ENCODE peak calls at places on chromosomes 13 and 19, in eight cellular contexts. V is GM23248, D is mesendoderm, N is PC-3, J is IMR-90, K is Karpas-422, U is SK-N-SH, Y is NT2/D1. I is an unnamed sample.

GRCh38 chr19:47381121-47381520 is 32.0 kb downstream of the DHX34 start:
- DNase-seq in Y (no peak), U (no peak), K (peak; percentile 19), N (no peak), V (no peak), J (no peak), D (no peak), I (no peak)

GRCh38 chr19:58477130-58477529 is 978 bp downstream of the ZNF446 start:
- DNase-seq in K (no peak), U (no peak), Y (no peak), N (no peak), V (no peak), J (no peak), D (no peak), I (no peak)

GRCh38 chr13:80618777-80619176 is 277.9 kb upstream of the SPRY2 start:
- DNase-seq in K (no peak), V (no peak), Y (no peak), D (no peak), N (no peak), U (no peak), J (no peak), I (no peak)

GRCh38 chr19:46489445-46490272 is 6.0 kb downstream of the PNMA8B start:
- DNase-seq in D (peak; percentile 80), U (peak; percentile 37), N (no peak), Y (no peak), V (peak; percentile 78), J (peak; percentile 62), K (no peak), I (no peak)

GRCh38 chr19:34676697-34677385 is at the start of gene SCGB2B2:
- DNase-seq in K (no peak), V (no peak), U (peak; percentile 82), Y (peak; percentile 35), J (no peak), N (peak; percentile 38), D (no peak), I (no peak)

GRCh38 chr13:112605531-112605990 is 17.6 kb upstream of the TUBGCP3 start:
- DNase-seq in Y (no peak), V (peak; percentile 56), D (peak; percentile 53), N (no peak), K (no peak), J (no peak), U (no peak), I (no peak)

GRCh38 chr13:24217601-24218281 is 57.2 kb downstream of the SPATA13 start:
- DNase-seq in K (no peak), N (peak; percentile 59), U (no peak), J (no peak), V (peak; percentile 28), Y (no peak), D (peak; percentile 46), I (no peak)

GRCh38 chr13:87696458-87696857 is 25.3 kb downstream of the SLITRK5 start:
- DNase-seq in U (no peak), J (no peak), Y (no peak), K (no peak), N (no peak), D (no peak), V (no peak), I (no peak)

GRCh38 chr19:28372800-28373199 is 840.2 kb downstream of the UQCRFS1 start:
- DNase-seq in Y (no peak), D (no peak), V (no peak), N (no peak), K (no peak), J (no peak), U (no peak), I (no peak)

GRCh38 chr13:24092108-24092507 is 68.4 kb upstream of the SPATA13 start:
- DNase-seq in V (no peak), J (no peak), N (no peak), Y (no peak), U (no peak), D (no peak), K (no peak), I (no peak)

GRCh38 chr13:21531475-21531874 is 72.4 kb upstream of the ZDHHC20 start:
- DNase-seq in V (no peak), U (no peak), D (no peak), N (no peak), K (no peak), Y (no peak), J (no peak), I (no peak)

GRCh38 chr19:7348587-7349230 is at the start of gene ARHGEF18:
- DNase-seq in U (no peak), D (no peak), V (no peak), Y (no peak), J (no peak), K (peak; percentile 66), N (no peak), I (no peak)

GRCh38 chr13:37534181-37534580 is 64.4 kb downstream of the POSTN start:
- DNase-seq in D (no peak), V (peak; percentile 86), U (no peak), J (peak; percentile 95), K (no peak), N (peak; percentile 37), Y (no peak), I (peak; percentile 24)

GRCh38 chr13:107964356-107964755 is 251.0 kb downstream of the LIG4 start:
- DNase-seq in D (no peak), K (no peak), N (no peak), Y (no peak), U (no peak), V (no peak), J (no peak), I (no peak)

GRCh38 chr19:44677019-44677809 is 5.9 kb downstream of the CEACAM19 start:
- DNase-seq in Y (peak; percentile 30), D (peak; percentile 86), U (peak; percentile 53), V (peak; percentile 67), J (peak; percentile 70), K (peak; percentile 61), N (peak; percentile 55), I (peak; percentile 55)

GRCh38 chr19:30386551-30387143 is 14.5 kb downstream of the ZNF536 start:
- DNase-seq in U (peak; percentile 58), J (no peak), N (no peak), Y (no peak), K (no peak), D (no peak), V (no peak), I (no peak)

GRCh38 chr19:14473915-14474578 is 1.1 kb downstream of the PTGER1 start:
- DNase-seq in U (peak; percentile 32), N (peak; percentile 21), Y (no peak), J (no peak), D (no peak), K (no peak), V (peak; percentile 48), I (no peak)

DNA sequence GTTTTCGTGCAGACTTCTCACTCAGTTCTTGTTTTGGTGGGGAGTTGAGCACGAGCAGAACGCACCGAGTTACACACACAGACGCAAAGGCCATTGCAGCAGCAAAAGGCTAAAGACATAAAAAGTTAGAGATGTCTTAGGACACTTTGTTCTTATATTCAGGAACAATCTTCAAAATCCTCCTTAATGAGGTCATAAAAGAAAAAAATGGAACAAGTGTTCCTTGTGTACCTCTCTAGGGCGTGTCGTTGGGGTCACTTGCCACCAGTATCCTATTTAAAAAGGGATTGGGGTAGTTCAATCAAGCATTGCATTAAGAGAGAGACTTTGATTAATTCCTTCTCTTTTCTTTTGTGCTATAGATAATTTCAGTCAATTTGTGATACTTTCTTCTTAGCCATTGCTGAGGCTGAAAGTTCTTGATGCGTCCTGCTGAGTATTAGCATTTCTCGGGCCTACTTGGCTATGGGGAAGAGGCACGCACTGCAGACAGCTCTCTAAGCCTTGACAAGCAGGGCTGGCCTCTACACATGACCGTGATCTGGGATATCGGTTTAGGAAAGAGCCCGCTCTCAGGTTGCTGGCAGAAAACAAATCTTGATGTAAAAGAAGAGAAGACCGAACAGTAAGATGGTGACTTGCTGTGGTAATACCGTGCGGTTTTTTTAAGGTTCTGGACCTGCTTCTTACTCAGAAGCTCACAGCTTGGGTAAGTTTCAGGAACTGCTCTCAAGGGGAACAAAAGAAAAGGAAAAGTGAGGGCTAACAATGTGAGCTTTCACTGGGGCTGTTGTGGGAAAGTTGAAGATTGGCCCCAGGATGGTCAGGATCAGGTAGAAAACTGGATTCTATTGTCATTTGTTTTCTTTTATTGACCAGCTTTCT is 223.6 kb downstream of the TM9SF2 start:
- DNase-seq in K (no peak), J (no peak), V (no peak), D (no peak), U (no peak), N (no peak), Y (no peak), I (no peak)
- H3K4me3 ChIP-seq in K (no peak overlapping the region), J (no peak overlapping the region), V (no peak overlapping the region), D (no peak overlapping the region), U (no peak overlapping the region), N (no peak overlapping the region), Y (no peak overlapping the region), I (no peak overlapping the region)

DNA sequence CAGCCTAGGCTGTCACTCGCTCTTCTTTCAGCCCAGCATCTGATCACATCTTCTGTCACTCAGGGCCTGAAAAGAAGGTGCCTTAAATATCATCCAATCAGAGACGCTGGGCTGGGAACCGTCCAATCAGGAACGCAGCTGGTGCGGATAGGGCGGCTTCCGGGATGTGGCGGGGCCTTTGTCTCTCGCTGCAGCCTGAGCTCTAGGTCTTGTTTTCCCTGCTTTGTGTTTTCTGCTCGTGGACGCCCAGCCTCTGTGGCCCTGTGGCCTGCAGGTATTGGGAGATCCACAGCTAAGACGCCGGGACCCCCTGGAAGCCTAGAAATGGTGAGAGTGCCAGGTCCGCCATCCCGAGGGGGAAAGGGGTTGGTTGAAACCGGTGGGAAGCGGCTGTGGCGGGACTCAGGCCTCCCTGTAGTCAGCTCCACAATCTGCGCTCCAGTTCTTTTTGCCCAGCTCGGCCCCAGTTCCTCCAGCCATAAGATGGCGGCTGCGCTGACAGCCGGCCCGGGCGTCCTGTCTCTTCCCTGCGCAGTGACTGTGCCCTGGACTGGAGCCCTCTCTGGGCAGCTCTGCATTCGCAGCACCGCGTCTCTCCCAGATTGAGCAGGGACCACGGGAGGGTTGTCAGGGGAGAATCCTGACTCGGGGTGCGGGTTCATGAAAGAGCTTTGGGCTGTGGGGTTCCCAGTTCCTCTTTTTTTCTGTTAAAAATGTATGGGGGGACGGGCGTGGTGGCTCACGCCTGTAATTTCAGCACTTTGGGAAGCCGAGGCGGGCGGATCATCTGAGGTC is at the start of gene ZNF85:
- DNase-seq in U (peak; percentile 80), D (peak; percentile 98), Y (peak; percentile 95), K (peak; percentile 99), V (peak; percentile 93), N (peak; percentile 90), J (peak; percentile 88), I (peak; percentile 90)
- H3K9ac ChIP-seq in U (peak within 1 kb of the TSS; percentile 82), D (peak within 1 kb of the TSS; percentile 94), Y (peak within 1 kb of the TSS; percentile 93), K (peak within 1 kb of the TSS; percentile 93), V (peak within 1 kb of the TSS; percentile 97), N (peak within 1 kb of the TSS; percentile 86), J (peak within 1 kb of the TSS; percentile 75), I (peak within 1 kb of the TSS; percentile 65)

GRCh38 chr19:5299137-5299536 is 41.5 kb downstream of the PTPRS start:
- DNase-seq in Y (no peak), N (no peak), K (no peak), D (no peak), J (no peak), U (no peak), V (no peak), I (no peak)
- H3K4me1 ChIP-seq in Y (peaks cover 17% of the 10 kb centered on the region), N (peaks cover 9% of the 10 kb centered on the region), K (no peaks in the 10 kb centered on the region), D (no peaks in the 10 kb centered on the region), J (peaks cover 2% of the 10 kb centered on the region), U (no peaks in the 10 kb centered on the region), V (no peaks in the 10 kb centered on the region), I (peaks cover 10% of the 10 kb centered on the region)

DNA sequence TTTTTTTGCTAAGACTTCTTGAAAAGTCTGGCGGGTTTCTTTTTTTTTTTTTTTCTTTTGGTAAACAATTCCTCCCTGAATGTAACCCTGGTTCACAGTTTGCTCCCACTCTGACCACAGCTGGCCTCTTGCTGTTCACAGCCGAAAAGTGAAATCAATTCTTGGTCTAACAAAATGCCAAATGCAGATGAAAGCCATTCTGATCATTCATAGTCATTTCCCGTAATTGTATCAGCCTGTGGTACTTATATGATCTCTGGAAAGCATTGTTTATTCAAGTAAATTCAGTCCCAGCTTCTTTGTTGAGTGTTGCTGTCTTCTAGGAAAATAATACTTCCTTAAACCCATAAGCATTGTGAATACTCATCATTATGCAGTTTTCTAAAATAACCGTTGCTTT is 87.5 kb downstream of the MAB21L1 start:
- DNase-seq in J (peak; percentile 3), K (no peak), V (peak; percentile 4), U (peak; percentile 2), N (no peak), D (peak; percentile 7), Y (no peak), I (no peak)
- H3K4me3 ChIP-seq in J (no peak overlapping the region), K (no peak overlapping the region), V (no peak overlapping the region), U (peak overlapping the region; percentile 30), N (no peak overlapping the region), D (no peak overlapping the region), Y (no peak overlapping the region), I (no peak overlapping the region)